ENCODE peak calls at places on chromosomes 13 and 19, in four cellular contexts. E is omental fat pad, Z is lung, O is breast epithelium. C is an unnamed sample.

GRCh38 chr19:19053508-19054314 is 10.1 kb upstream of the SLC25A42 start:
- DNase-seq in E (no peak), Z (no peak), O (no peak), C (no peak)

GRCh38 chr13:75432045-75432444 is 49.9 kb downstream of the TBC1D4 start:
- DNase-seq in E (no peak), Z (no peak), O (no peak), C (peak)

GRCh38 chr13:50038266-50038665 is 23.0 kb downstream of the KCNRG start:
- DNase-seq in E (no peak), Z (no peak), O (no peak), C (no peak)

GRCh38 chr13:42747399-42747873 is 33.9 kb upstream of the FAM216B start:
- DNase-seq in E (no peak), Z (no peak), O (no peak), C (peak)

GRCh38 chr13:79491715-79492114 is 10.8 kb downstream of the NDFIP2 start:
- DNase-seq in E (no peak), Z (no peak), O (no peak), C (peak)

GRCh38 chr13:46172531-46172991 is 9.4 kb downstream of the LCP1 start:
- DNase-seq in E (no peak), Z (no peak), O (no peak), C (no peak)

GRCh38 chr13:96214804-96215445 is 125.0 kb downstream of the HS6ST3 start:
- DNase-seq in E (no peak), Z (no peak), O (no peak), C (no peak)

GRCh38 chr19:38388310-38389100 is at the start of gene SPRED3:
- DNase-seq in E (no peak), Z (no peak), O (peak), C (no peak)

GRCh38 chr19:6475321-6476108 is 6.1 kb downstream of the DENND1C start:
- DNase-seq in E (no peak), Z (no peak), O (no peak), C (no peak)

GRCh38 chr13:59681630-59682311 is 482.0 kb downstream of the DIAPH3 start:
- DNase-seq in E (no peak), Z (no peak), O (no peak), C (no peak)

GRCh38 chr19:43446746-43447489 is 18.5 kb downstream of the LYPD3 start:
- DNase-seq in E (peak), Z (peak), O (peak), C (peak)

GRCh38 chr13:67223742-67224141 is 6.4 kb downstream of the PCDH9 start:
- DNase-seq in E (no peak), Z (no peak), O (no peak), C (no peak)

GRCh38 chr13:112942689-112943308 is 26.2 kb upstream of the MCF2L start:
- DNase-seq in E (peak), Z (peak), O (peak), C (peak)

GRCh38 chr19:4488496-4488895 is 16.4 kb downstream of the HDGFL2 start:
- DNase-seq in E (no peak), Z (no peak), O (no peak), C (no peak)

GRCh38 chr13:36673838-36674326 is at the start of gene SERTM1:
- DNase-seq in E (no peak), Z (no peak), O (no peak), C (no peak)

GRCh38 chr19:10112037-10112751 is 701 bp downstream of the P2RY11 start:
- DNase-seq in E (no peak), Z (no peak), O (no peak), C (no peak)

GRCh38 chr13:64688893-64689677 is 2541.1 kb downstream of the PCDH9 start:
- DNase-seq in E (no peak), Z (no peak), O (no peak), C (peak)

GRCh38 chr13:31909889-31910551 is 121.6 kb upstream of the FRY start:
- DNase-seq in E (no peak), Z (peak), O (no peak), C (peak)

GRCh38 chr13:31910633-31911032 is 120.9 kb upstream of the FRY start:
- DNase-seq in E (no peak), Z (no peak), O (no peak), C (no peak)

GRCh38 chr13:31912641-31913401 is 118.8 kb upstream of the FRY start:
- DNase-seq in E (no peak), Z (no peak), O (no peak), C (no peak)

GRCh38 chr13:31914843-31915242 is 116.7 kb upstream of the FRY start:
- DNase-seq in E (no peak), Z (no peak), O (no peak), C (no peak)

DNA sequence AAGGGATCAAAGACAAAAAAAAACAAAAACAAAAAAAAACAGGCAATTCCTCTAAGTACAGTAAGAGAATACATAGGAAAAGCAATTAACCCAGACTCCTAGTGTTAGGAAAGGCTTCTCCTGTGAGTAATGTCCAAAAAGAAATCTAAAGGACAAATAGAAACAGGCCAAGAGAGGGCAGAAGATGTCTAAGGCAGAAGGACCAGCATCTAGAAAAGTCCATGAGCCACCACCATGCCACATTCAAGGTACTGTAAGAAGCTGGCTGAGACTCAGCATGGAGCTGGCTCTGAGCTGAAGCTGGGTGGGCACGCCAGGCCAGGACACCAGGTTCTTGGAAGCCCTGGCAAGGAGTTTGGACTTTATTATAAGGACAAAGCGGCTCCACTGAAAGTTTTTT is 118.1 kb upstream of the FRY start:
- DNase-seq in E (no peak), Z (no peak), O (no peak), C (peak)
- TF ChIP-seq CTCF in E (no peak), Z (no peak), O (no peak), C (peak)

GRCh38 chr13:91185294-91185863 is 162.1 kb upstream of the MIR17HG start:
- DNase-seq in E (no peak), Z (no peak), O (no peak), C (no peak)
- TF ChIP-seq CTCF in E (no peak), Z (no peak), O (no peak), C (no peak)

GRCh38 chr19:52592301-52592700 is 22.2 kb downstream of the ZNF701 start:
- DNase-seq in E (no peak), Z (no peak), O (no peak), C (no peak)

GRCh38 chr19:52585101-52585500 is 15.0 kb downstream of the ZNF701 start:
- DNase-seq in E (no peak), Z (no peak), O (no peak), C (no peak)

GRCh38 chr19:52585604-52586003 is 15.5 kb downstream of the ZNF701 start:
- DNase-seq in E (no peak), Z (no peak), O (no peak), C (no peak)

DNA sequence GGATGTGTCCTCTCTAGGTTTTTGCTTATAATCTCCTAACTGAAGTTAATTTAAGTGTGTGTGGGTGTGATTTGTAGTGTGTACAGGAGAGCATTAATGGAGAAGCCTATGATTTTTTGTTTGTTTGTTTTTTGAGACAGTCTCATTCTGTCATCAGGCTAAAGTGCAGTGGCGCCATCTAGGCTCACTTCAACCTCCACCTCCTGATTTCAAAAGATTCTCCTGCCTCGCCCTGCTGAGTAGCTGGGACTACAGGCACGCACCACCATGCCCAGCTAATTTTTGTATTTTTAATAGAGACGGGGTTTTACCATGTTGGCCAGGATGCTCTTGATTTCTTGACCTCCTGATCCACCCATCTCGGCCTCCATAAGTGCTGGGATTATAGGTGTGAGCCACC is 20.6 kb downstream of the ZNF701 start:
- DNase-seq in E (no peak), Z (no peak), O (no peak), C (no peak)
- TF ChIP-seq CTCF in E (no peak), Z (no peak), O (no peak), C (peak)

DNA sequence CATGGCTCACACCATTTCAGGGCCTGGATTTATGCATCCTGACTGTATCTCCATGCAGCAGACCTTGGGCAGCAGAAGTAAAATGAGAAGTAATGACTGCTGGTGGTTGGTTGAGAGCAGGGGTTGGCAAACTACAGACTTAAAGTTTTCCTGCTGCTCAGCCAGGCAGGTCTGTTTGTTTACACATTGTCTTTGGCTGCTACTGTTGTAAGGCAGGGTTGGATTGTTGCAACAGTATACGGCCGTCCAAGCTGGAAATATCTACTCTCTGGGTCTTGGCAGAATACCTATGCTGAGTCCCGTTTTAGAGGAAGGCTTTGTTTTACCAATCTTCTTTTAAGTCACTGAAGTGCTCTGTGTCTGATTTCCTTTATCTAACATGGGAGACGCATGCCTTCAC is 13.5 kb downstream of the SNRNP70 start:
- DNase-seq in E (no peak), Z (no peak), O (no peak), C (no peak)
- TF ChIP-seq CTCF in E (no peak), Z (no peak), O (no peak), C (no peak)

GRCh38 chr19:13033819-13034611 is 38.7 kb downstream of the NFIX start:
- DNase-seq in E (no peak), Z (peak), O (peak), C (peak)
- TF ChIP-seq CTCF in E (no peak), Z (peak), O (peak), C (peak)

DNA sequence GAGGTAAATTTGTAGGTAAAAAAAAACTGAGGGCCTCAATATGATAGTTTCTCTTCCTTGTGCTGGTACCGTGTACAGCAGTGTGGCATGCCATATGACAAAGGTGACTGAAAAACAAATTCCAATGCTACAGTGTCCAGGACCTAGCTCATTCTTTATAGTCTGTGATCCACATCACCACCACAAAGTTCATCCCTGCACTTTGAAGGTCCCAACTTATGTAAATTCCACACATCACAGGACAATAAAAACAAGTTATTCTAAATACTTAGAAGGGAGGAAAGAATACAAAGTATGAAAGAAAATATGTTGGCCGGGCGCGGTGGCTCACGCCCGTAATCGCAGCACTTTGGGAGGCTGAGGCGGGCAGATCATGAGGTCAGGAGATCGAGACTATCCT is 314.6 kb upstream of the SGCG start:
- DNase-seq in E (no peak), Z (no peak), O (no peak), C (no peak)
- TF ChIP-seq CTCF in E (no peak), Z (no peak), O (no peak), C (no peak)